ENCODE peak calls at places on chromosomes 6 and 20, in five cellular contexts. One of them, this sample, is unnamed.

GRCh38 chr6:20424679-20425078 is 23.0 kb downstream of the E2F3 start:
- DNase-seq in GM19239: no peak
- DNase-seq in T-helper 1 cell: no peak
- DNase-seq in A549: no peak
- DNase-seq in germinal center: no peak
- DNase-seq in this sample: peak; percentile 40

GRCh38 chr20:2922957-2923356 is 49.7 kb downstream of the PTPRA start:
- DNase-seq in A549: no peak
- DNase-seq in germinal center: no peak
- DNase-seq in GM19239: no peak
- DNase-seq in T-helper 1 cell: no peak
- DNase-seq in this sample: no peak

GRCh38 chr6:25560851-25561250 is 91.2 kb upstream of the SCGN start:
- DNase-seq in GM19239: no peak
- DNase-seq in A549: no peak
- DNase-seq in germinal center: no peak
- DNase-seq in T-helper 1 cell: no peak
- DNase-seq in this sample: no peak

GRCh38 chr6:21742238-21742660 is 148.7 kb downstream of the SOX4 start:
- DNase-seq in T-helper 1 cell: no peak
- DNase-seq in A549: peak; percentile 21
- DNase-seq in GM19239: no peak
- DNase-seq in germinal center: no peak
- DNase-seq in this sample: peak; percentile 90

GRCh38 chr6:53847796-53848314 is 53.0 kb downstream of the LRRC1 start:
- DNase-seq in GM19239: no peak
- DNase-seq in T-helper 1 cell: no peak
- DNase-seq in germinal center: no peak
- DNase-seq in A549: no peak
- DNase-seq in this sample: no peak

GRCh38 chr6:5759571-5759970 is 247.2 kb downstream of the NRN1 start:
- DNase-seq in T-helper 1 cell: no peak
- DNase-seq in A549: no peak
- DNase-seq in GM19239: no peak
- DNase-seq in germinal center: no peak
- DNase-seq in this sample: no peak

GRCh38 chr6:69866351-69867074 is at the start of gene COL19A1:
- DNase-seq in GM19239: no peak
- DNase-seq in germinal center: peak; percentile 10
- DNase-seq in A549: no peak
- DNase-seq in T-helper 1 cell: peak; percentile 10
- DNase-seq in this sample: peak; percentile 10

GRCh38 chr6:33621396-33622388 is 570 bp downstream of the ITPR3 start:
- DNase-seq in germinal center: peak; percentile 71
- DNase-seq in T-helper 1 cell: peak; percentile 23
- DNase-seq in GM19239: peak; percentile 52
- DNase-seq in A549: no peak
- DNase-seq in this sample: no peak

GRCh38 chr6:145245119-145245518 is 490.2 kb downstream of the EPM2A start:
- DNase-seq in GM19239: no peak
- DNase-seq in germinal center: no peak
- DNase-seq in T-helper 1 cell: no peak
- DNase-seq in A549: no peak
- DNase-seq in this sample: peak; percentile 58

GRCh38 chr20:43789593-43789992 is 62.8 kb upstream of the GTSF1L start:
- DNase-seq in germinal center: no peak
- DNase-seq in T-helper 1 cell: no peak
- DNase-seq in A549: no peak
- DNase-seq in GM19239: no peak
- DNase-seq in this sample: no peak

GRCh38 chr6:133394630-133395029 is 153.5 kb downstream of the EYA4 start:
- DNase-seq in T-helper 1 cell: no peak
- DNase-seq in GM19239: no peak
- DNase-seq in A549: no peak
- DNase-seq in germinal center: no peak
- DNase-seq in this sample: no peak

GRCh38 chr6:134046054-134046453 is 6.4 kb downstream of the SLC2A12 start:
- DNase-seq in A549: no peak
- DNase-seq in T-helper 1 cell: no peak
- DNase-seq in GM19239: no peak
- DNase-seq in germinal center: no peak
- DNase-seq in this sample: no peak

GRCh38 chr20:18428490-18429173 is 38.2 kb downstream of the DZANK1 start:
- DNase-seq in germinal center: no peak
- DNase-seq in A549: no peak
- DNase-seq in GM19239: no peak
- DNase-seq in T-helper 1 cell: no peak
- DNase-seq in this sample: peak; percentile 76

GRCh38 chr6:150684715-150685459 is 85.2 kb downstream of the PLEKHG1 start:
- DNase-seq in A549: no peak
- DNase-seq in germinal center: no peak
- DNase-seq in GM19239: no peak
- DNase-seq in T-helper 1 cell: no peak
- DNase-seq in this sample: no peak

GRCh38 chr20:13857304-13857703 is 72.5 kb downstream of the NDUFAF5 start:
- DNase-seq in germinal center: no peak
- DNase-seq in GM19239: no peak
- DNase-seq in A549: no peak
- DNase-seq in T-helper 1 cell: no peak
- DNase-seq in this sample: no peak

GRCh38 chr20:25321262-25321831 is 69.3 kb downstream of the ABHD12 start:
- DNase-seq in GM19239: no peak
- DNase-seq in germinal center: no peak
- DNase-seq in A549: no peak
- DNase-seq in T-helper 1 cell: no peak
- DNase-seq in this sample: no peak

GRCh38 chr6:36033935-36034334 is 6.3 kb downstream of the MAPK14 start:
- DNase-seq in germinal center: no peak
- DNase-seq in A549: no peak
- DNase-seq in GM19239: no peak
- DNase-seq in T-helper 1 cell: no peak
- DNase-seq in this sample: peak; percentile 20

GRCh38 chr20:56422131-56422823 is 10.2 kb downstream of the CASS4 start:
- DNase-seq in T-helper 1 cell: no peak
- DNase-seq in GM19239: no peak
- DNase-seq in germinal center: no peak
- DNase-seq in A549: peak; percentile 24
- DNase-seq in this sample: peak; percentile 85

GRCh38 chr6:225121-225721 is 67.1 kb upstream of the DUSP22 start:
- DNase-seq in GM19239: no peak
- DNase-seq in A549: no peak
- DNase-seq in T-helper 1 cell: no peak
- DNase-seq in germinal center: no peak
- DNase-seq in this sample: no peak

GRCh38 chr6:151553416-151554158 is 59.8 kb downstream of the CCDC170 start:
- DNase-seq in GM19239: no peak
- DNase-seq in germinal center: no peak
- DNase-seq in A549: no peak
- DNase-seq in T-helper 1 cell: no peak
- DNase-seq in this sample: no peak

GRCh38 chr20:39108746-39109145 is 146.6 kb downstream of the DHX35 start:
- DNase-seq in germinal center: no peak
- DNase-seq in GM19239: no peak
- DNase-seq in A549: no peak
- DNase-seq in T-helper 1 cell: no peak
- DNase-seq in this sample: peak; percentile 11

GRCh38 chr6:34238507-34239239 is 2.0 kb downstream of the HMGA1 start:
- DNase-seq in germinal center: peak; percentile 10
- DNase-seq in T-helper 1 cell: no peak
- DNase-seq in A549: no peak
- DNase-seq in GM19239: no peak
- DNase-seq in this sample: no peak